ENCODE peak calls at places on chromosome 1, in four cellular contexts. M, T, L and D are unnamed samples.

GRCh38 chr1:76585980-76586674 is 281.2 kb upstream of the ST6GALNAC5 start:
- DNase-seq in L (no peak), T (no peak), M (no peak), D (no peak)

GRCh38 chr1:79705218-79705617 is 698.7 kb upstream of the ADGRL4 start:
- DNase-seq in T (no peak), L (no peak), M (no peak), D (no peak)

GRCh38 chr1:221336141-221336540 is 405.7 kb downstream of the DUSP10 start:
- DNase-seq in T (no peak), M (no peak), L (no peak), D (no peak)

GRCh38 chr1:96474985-96475743 is 246.4 kb upstream of the PTBP2 start:
- DNase-seq in T (no peak), L (no peak), M (no peak), D (no peak)

GRCh38 chr1:205204552-205204951 is 7.0 kb downstream of the DSTYK start:
- DNase-seq in T (no peak), M (no peak), L (no peak), D (no peak)

GRCh38 chr1:21904725-21905520 is 32.2 kb downstream of the HSPG2 start:
- DNase-seq in L (peak; percentile 59), T (peak; percentile 86), M (no peak), D (peak; percentile 95)

GRCh38 chr1:69433073-69433472 is 134.6 kb upstream of the LRRC7 start:
- DNase-seq in T (no peak), L (no peak), M (no peak), D (no peak)

GRCh38 chr1:92940541-92940940 is 20.7 kb downstream of the DIPK1A start:
- DNase-seq in L (no peak), M (no peak), T (no peak), D (no peak)

GRCh38 chr1:24673336-24673735 is 30.2 kb downstream of the SRRM1 start:
- DNase-seq in M (no peak), L (no peak), T (no peak), D (no peak)

GRCh38 chr1:99544328-99544727 is 101.6 kb upstream of the PALMD start:
- DNase-seq in L (no peak), M (no peak), T (no peak), D (no peak)

GRCh38 chr1:180433873-180434272 is 68.5 kb downstream of the ACBD6 start:
- DNase-seq in T (no peak), L (no peak), M (no peak), D (no peak)
- H3K4me1 ChIP-seq in T (no peaks in the 10 kb centered on the region), L (no peaks in the 10 kb centered on the region), M (no peaks in the 10 kb centered on the region), D (no peaks in the 10 kb centered on the region)

GRCh38 chr1:55035904-55036303 is 3.4 kb upstream of the PCSK9 start:
- DNase-seq in M (no peak), T (no peak), L (no peak), D (no peak)

GRCh38 chr1:55037733-55038551 is 1.4 kb upstream of the PCSK9 start:
- DNase-seq in M (no peak), T (no peak), L (no peak), D (no peak)

GRCh38 chr1:55034476-55035133 is 4.7 kb upstream of the PCSK9 start:
- DNase-seq in T (no peak), M (no peak), L (no peak), D (no peak)

GRCh38 chr1:55038552-55038838 is 853 bp upstream of the PCSK9 start:
- DNase-seq in T (no peak), L (no peak), M (no peak), D (no peak)

GRCh38 chr1:55033215-55033614 is 6.1 kb upstream of the PCSK9 start:
- DNase-seq in L (no peak), M (no peak), T (no peak), D (no peak)
- H3K4me1 ChIP-seq in L (no peaks in the 10 kb centered on the region), M (no peaks in the 10 kb centered on the region), T (no peaks in the 10 kb centered on the region), D (no peaks in the 10 kb centered on the region)

DNA sequence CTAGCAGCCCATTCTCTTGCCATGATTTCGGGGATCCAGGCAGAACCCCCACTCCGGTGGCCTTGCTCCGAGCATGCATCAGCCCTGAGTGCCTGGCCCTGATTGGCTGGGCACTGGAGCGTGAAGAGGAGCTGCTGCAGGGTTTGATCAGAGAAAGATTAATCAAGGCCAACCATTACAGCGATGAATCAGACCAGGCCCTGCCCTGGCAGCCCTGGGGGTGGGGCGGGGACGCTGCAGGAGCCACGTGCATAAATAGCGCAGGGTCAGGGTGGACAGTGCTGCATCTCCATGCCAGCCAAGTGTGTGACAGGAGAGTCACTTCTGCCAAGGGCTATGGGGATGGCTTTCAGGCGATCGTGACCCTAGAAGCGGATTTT is 3.4 kb upstream of the FAM131C start:
- DNase-seq in L (peak; percentile 42), M (no peak), T (no peak), D (peak; percentile 40)
- H3K4me1 ChIP-seq in L (peaks cover 50% of the 10 kb centered on the region), M (no peaks in the 10 kb centered on the region), T (peaks cover 66% of the 10 kb centered on the region), D (no peaks in the 10 kb centered on the region)

GRCh38 chr1:15155760-15156743 is 2.5 kb downstream of the TMEM51 start:
- DNase-seq in T (no peak), M (no peak), L (no peak), D (peak; percentile 65)
- H3K4me1 ChIP-seq in T (peaks cover 42% of the 10 kb centered on the region), M (peaks cover 20% of the 10 kb centered on the region), L (peaks cover 41% of the 10 kb centered on the region), D (peaks cover 29% of the 10 kb centered on the region)

DNA sequence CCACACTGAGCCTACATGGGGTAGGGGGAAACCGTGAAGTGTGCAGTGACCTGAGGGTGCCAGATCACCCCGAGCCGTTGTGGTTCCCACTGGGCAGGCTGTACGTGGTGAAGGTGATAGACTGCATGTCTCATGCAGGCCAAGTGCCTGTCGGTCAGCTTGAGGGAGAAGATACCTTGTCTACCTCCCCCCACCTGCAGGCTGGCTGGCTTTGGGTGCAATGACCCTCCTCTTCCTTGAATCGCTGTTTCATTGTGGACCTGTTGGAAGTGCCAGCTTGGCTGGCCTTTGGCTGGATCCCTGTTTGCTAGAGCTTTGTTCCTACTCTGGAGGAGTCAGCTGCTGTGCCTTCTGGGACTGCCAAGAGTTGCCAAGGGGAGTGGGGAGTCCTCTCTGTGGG is 92.5 kb downstream of the GALNT2 start:
- DNase-seq in M (no peak), T (peak; percentile 46), L (no peak), D (no peak)
- H3K4me1 ChIP-seq in M (peaks cover 34% of the 10 kb centered on the region), T (peaks cover 10% of the 10 kb centered on the region), L (peaks cover 71% of the 10 kb centered on the region), D (peaks cover 10% of the 10 kb centered on the region)

DNA sequence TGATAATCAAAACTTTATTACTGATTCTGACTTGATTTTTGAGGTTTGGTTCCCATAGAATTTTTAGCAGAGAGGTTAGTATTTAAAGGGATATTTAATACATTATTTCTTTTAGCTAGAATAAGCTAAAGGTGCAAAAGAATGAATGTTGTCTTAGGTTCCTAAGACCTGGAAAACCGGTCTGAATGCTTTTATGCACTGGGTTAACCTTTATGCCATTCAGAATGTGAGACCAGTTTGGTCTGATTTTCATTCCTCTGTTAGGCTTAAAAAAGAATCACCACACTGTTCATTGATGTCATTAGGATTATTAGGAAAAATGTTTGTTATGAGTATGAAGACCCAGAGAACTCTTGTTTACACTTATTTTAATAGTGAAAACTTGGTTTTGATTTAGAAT is 30.1 kb downstream of the RAP1A start:
- DNase-seq in L (no peak), M (no peak), T (no peak), D (no peak)
- H3K4me1 ChIP-seq in L (peaks cover 42% of the 10 kb centered on the region), M (no peaks in the 10 kb centered on the region), T (peaks cover 31% of the 10 kb centered on the region), D (no peaks in the 10 kb centered on the region)

GRCh38 chr1:39189592-39190041 is 14.9 kb upstream of the MACF1 start:
- DNase-seq in T (no peak), L (no peak), M (no peak), D (no peak)

GRCh38 chr1:39190096-39190495 is 14.4 kb upstream of the MACF1 start:
- DNase-seq in L (no peak), M (no peak), T (no peak), D (no peak)

GRCh38 chr1:39183503-39184353 is 20.8 kb upstream of the MACF1 start:
- DNase-seq in L (no peak), T (peak; percentile 73), M (no peak), D (peak; percentile 21)

GRCh38 chr1:39184354-39184818 is 20.1 kb upstream of the MACF1 start:
- DNase-seq in T (no peak), L (no peak), M (no peak), D (no peak)

GRCh38 chr1:39187276-39188046 is 17.0 kb upstream of the MACF1 start:
- DNase-seq in L (no peak), T (no peak), M (no peak), D (no peak)
- H3K4me1 ChIP-seq in L (peaks cover 50% of the 10 kb centered on the region), T (peaks cover 75% of the 10 kb centered on the region), M (peaks cover 20% of the 10 kb centered on the region), D (peaks cover 9% of the 10 kb centered on the region)